ENCODE peak calls at places on chromosome 14, in nine cellular contexts. T, W, K, Y, Z, O, G, J and E are unnamed samples.

GRCh38 chr14:100703574-100704220 is 23.0 kb upstream of the DLK1 start:
- DNase-seq in T (no peak), W (no peak), K (no peak), Y (no peak), Z (no peak), O (no peak), G (no peak), J (no peak), E (no peak)

GRCh38 chr14:35215110-35215872 is 76.9 kb upstream of the PSMA6 start:
- DNase-seq in T (no peak), W (no peak), K (no peak), Y (no peak), Z (peak), O (no peak), G (no peak), J (peak), E (no peak)

GRCh38 chr14:24080888-24081738 is 9.8 kb downstream of the CPNE6 start:
- DNase-seq in T (peak), W (peak), K (peak), Y (no peak), Z (peak), O (peak), G (peak), J (no peak), E (peak)

GRCh38 chr14:52619692-52620091 is 67.1 kb downstream of the GPR137C start:
- DNase-seq in T (no peak), W (no peak), K (no peak), Y (no peak), Z (no peak), O (no peak), G (no peak), J (no peak), E (no peak)

GRCh38 chr14:35949933-35950332 is 123.8 kb downstream of the BRMS1L start:
- DNase-seq in T (no peak), W (no peak), K (no peak), Y (no peak), Z (no peak), O (no peak), G (no peak), J (no peak), E (peak)

GRCh38 chr14:43479751-43480150 is 1027.3 kb downstream of the FSCB start:
- DNase-seq in T (no peak), W (no peak), K (no peak), Y (no peak), Z (no peak), O (no peak), G (no peak), J (no peak), E (no peak)

GRCh38 chr14:102594514-102595175 is 2.2 kb downstream of the RCOR1 start:
- DNase-seq in T (peak), W (peak), K (peak), Y (peak), Z (peak), O (peak), G (no peak), J (peak), E (peak)

GRCh38 chr14:36418937-36419336 is 98.5 kb upstream of the MBIP start:
- DNase-seq in T (no peak), W (no peak), K (no peak), Y (no peak), Z (no peak), O (no peak), G (no peak), J (no peak), E (no peak)

GRCh38 chr14:55103005-55103640 is 25.9 kb upstream of the LGALS3 start:
- DNase-seq in T (peak), W (peak), K (peak), Y (peak), Z (peak), O (peak), G (peak), J (peak), E (peak)
- TF ChIP-seq POLR2A in T (peak), W (peak), K (no peak), Y (no peak), Z (peak), O (peak), G (no peak), J (no peak), E (peak)

GRCh38 chr14:26925876-26926584 is 328.2 kb upstream of the NOVA1 start:
- DNase-seq in T (peak), W (no peak), K (no peak), Y (no peak), Z (no peak), O (no peak), G (no peak), J (no peak), E (no peak)

GRCh38 chr14:26935733-26936132 is 337.9 kb upstream of the NOVA1 start:
- DNase-seq in T (no peak), W (no peak), K (no peak), Y (no peak), Z (no peak), O (no peak), G (no peak), J (no peak), E (no peak)

GRCh38 chr14:26934151-26934550 is 336.3 kb upstream of the NOVA1 start:
- DNase-seq in T (no peak), W (no peak), K (no peak), Y (no peak), Z (no peak), O (no peak), G (no peak), J (no peak), E (no peak)

GRCh38 chr14:26926585-26926984 is 328.8 kb upstream of the NOVA1 start:
- DNase-seq in T (no peak), W (no peak), K (no peak), Y (no peak), Z (no peak), O (no peak), G (no peak), J (no peak), E (no peak)

DNA sequence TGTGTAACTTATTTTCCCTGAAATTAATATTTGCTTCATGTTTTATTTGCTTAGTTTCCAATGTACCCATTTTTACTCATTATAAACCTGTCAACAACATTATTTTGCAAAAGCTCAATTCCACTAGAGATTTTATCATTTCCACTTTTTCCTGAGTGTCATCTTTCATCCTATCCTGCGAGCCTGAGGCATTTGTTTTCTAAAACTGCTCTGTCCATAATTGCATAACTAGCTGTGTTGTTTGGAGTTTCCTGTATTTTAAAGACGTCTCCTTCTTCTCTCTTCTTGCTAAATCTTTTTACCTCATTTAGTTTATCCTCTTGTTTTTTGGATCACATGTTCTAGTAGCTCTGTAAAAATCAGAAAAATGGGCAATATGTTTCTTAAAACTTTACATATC is 332.7 kb upstream of the NOVA1 start:
- DNase-seq in T (no peak), W (no peak), K (no peak), Y (no peak), Z (no peak), O (no peak), G (no peak), J (no peak), E (no peak)
- TF ChIP-seq POLR2A in T (no peak), W (no peak), K (no peak), Y (no peak), Z (no peak), O (no peak), G (no peak), J (no peak), E (no peak)

GRCh38 chr14:21205678-21206581 is 50.1 kb upstream of the OR5AU1 start:
- DNase-seq in T (no peak), W (no peak), K (no peak), Y (no peak), Z (no peak), O (no peak), G (no peak), J (no peak), E (no peak)
- TF ChIP-seq POLR2A in T (no peak), W (no peak), K (no peak), Y (no peak), Z (no peak), O (peak), G (no peak), J (no peak), E (no peak)

DNA sequence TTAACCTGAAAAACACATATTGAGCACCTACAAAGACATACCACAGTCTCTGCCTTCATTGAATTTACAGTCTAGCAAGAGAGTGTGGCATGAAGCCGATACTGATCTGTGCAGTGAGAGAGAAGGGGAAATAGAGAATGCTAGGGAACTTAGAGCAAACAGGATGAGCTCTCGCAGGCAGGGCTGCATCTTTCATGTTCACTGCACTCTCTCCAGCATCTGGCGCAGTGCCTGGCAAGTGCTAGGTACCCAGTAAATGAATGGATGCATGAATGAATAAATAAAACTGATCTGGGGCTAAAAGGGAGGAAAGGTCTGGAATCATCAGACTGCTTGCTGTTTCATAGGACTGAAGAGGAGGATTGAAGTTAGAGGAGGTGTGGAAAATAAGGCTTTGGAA is 256.5 kb upstream of the NPAS3 start:
- DNase-seq in T (peak), W (no peak), K (no peak), Y (no peak), Z (no peak), O (no peak), G (no peak), J (no peak), E (no peak)
- TF ChIP-seq POLR2A in T (no peak), W (no peak), K (no peak), Y (no peak), Z (no peak), O (no peak), G (no peak), J (no peak), E (no peak)